ENCODE peak calls at places on chromosomes 12 and 14, in eight cellular contexts. W, E, S, M, K, J, F and Q are unnamed samples.

GRCh38 chr12:6229224-6229748 is 29.1 kb downstream of the CD9 start:
- DNase-seq in W (no peak), E (no peak), S (no peak), M (no peak), K (no peak), J (no peak), F (no peak), Q (no peak)

GRCh38 chr12:76037130-76038105 is 5.8 kb upstream of the PHLDA1 start:
- DNase-seq in W (peak; percentile 80), E (peak; percentile 87), S (peak; percentile 81), M (peak; percentile 91), K (peak; percentile 45), J (peak; percentile 47), F (peak; percentile 94), Q (no peak)

GRCh38 chr12:34288963-34289345 is 266.7 kb downstream of the ALG10 start:
- DNase-seq in W (no peak), E (no peak), S (no peak), M (no peak), K (no peak), J (no peak), F (no peak), Q (no peak)

GRCh38 chr12:32917094-32917611 is 20.6 kb upstream of the PKP2 start:
- DNase-seq in W (no peak), E (peak; percentile 81), S (no peak), M (peak; percentile 75), K (no peak), J (no peak), F (peak; percentile 95), Q (no peak)

GRCh38 chr12:49543914-49544815 is 5.3 kb downstream of the KCNH3 start:
- DNase-seq in W (no peak), E (no peak), S (peak; percentile 88), M (no peak), K (no peak), J (no peak), F (peak; percentile 43), Q (no peak)

GRCh38 chr12:71854594-71854993 is 15.0 kb downstream of the TBC1D15 start:
- DNase-seq in W (no peak), E (no peak), S (no peak), M (no peak), K (no peak), J (no peak), F (no peak), Q (no peak)

GRCh38 chr14:20848955-20849570 is 42.1 kb upstream of the RNASE3 start:
- DNase-seq in W (no peak), E (no peak), S (no peak), M (no peak), K (no peak), J (no peak), F (no peak), Q (no peak)

GRCh38 chr12:24996820-24997219 is 47.9 kb upstream of the BCAT1 start:
- DNase-seq in W (no peak), E (no peak), S (no peak), M (no peak), K (no peak), J (no peak), F (no peak), Q (no peak)

GRCh38 chr14:99513183-99513694 is 32.0 kb downstream of the CCNK start:
- DNase-seq in W (no peak), E (no peak), S (peak; percentile 43), M (no peak), K (no peak), J (no peak), F (no peak), Q (peak; percentile 59)

GRCh38 chr12:65908147-65908546 is 83.9 kb downstream of the HMGA2 start:
- DNase-seq in W (no peak), E (no peak), S (no peak), M (no peak), K (no peak), J (no peak), F (no peak), Q (no peak)

GRCh38 chr12:104280703-104281458 is 22.7 kb upstream of the EID3 start:
- DNase-seq in W (no peak), E (peak; percentile 94), S (peak; percentile 90), M (peak; percentile 91), K (no peak), J (no peak), F (peak; percentile 94), Q (no peak)

GRCh38 chr12:121061831-121062230 is 22.8 kb upstream of the OASL start:
- DNase-seq in W (no peak), E (no peak), S (no peak), M (peak; percentile 43), K (no peak), J (no peak), F (peak; percentile 51), Q (no peak)

GRCh38 chr12:132620113-132620892 is 1.7 kb downstream of the P2RX2 start:
- DNase-seq in W (no peak), E (no peak), S (peak; percentile 80), M (no peak), K (no peak), J (no peak), F (no peak), Q (peak; percentile 65)

GRCh38 chr12:78403681-78404080 is 460.9 kb upstream of the SYT1 start:
- DNase-seq in W (no peak), E (peak; percentile 77), S (no peak), M (peak; percentile 50), K (no peak), J (no peak), F (peak; percentile 88), Q (no peak)

GRCh38 chr12:48750215-48750614 is 33.7 kb upstream of the CCNT1 start:
- DNase-seq in W (no peak), E (peak; percentile 5), S (no peak), M (no peak), K (no peak), J (no peak), F (peak; percentile 13), Q (no peak)

GRCh38 chr14:101017209-101017608 is 113.7 kb upstream of the RTL1 start:
- DNase-seq in W (no peak), E (peak; percentile 26), S (no peak), M (peak; percentile 55), K (no peak), J (no peak), F (peak; percentile 68), Q (peak; percentile 20)

GRCh38 chr12:93381183-93381975 is 3.7 kb downstream of the NUDT4 start:
- DNase-seq in W (no peak), E (no peak), S (peak; percentile 66), M (no peak), K (no peak), J (no peak), F (peak; percentile 58), Q (no peak)

GRCh38 chr12:31959701-31960391 is 631 bp downstream of the RESF1 start:
- DNase-seq in W (peak; percentile 65), E (peak; percentile 78), S (peak; percentile 90), M (peak; percentile 66), K (peak; percentile 63), J (peak; percentile 43), F (peak; percentile 60), Q (no peak)

GRCh38 chr12:49342914-49343731 is 3.6 kb upstream of the DNAJC22 start:
- DNase-seq in W (no peak), E (no peak), S (peak; percentile 93), M (no peak), K (no peak), J (no peak), F (no peak), Q (no peak)

GRCh38 chr14:75267141-75267601 is 11.5 kb upstream of the FOS start:
- DNase-seq in W (no peak), E (peak; percentile 85), S (no peak), M (peak; percentile 82), K (no peak), J (no peak), F (peak; percentile 94), Q (no peak)

DNA sequence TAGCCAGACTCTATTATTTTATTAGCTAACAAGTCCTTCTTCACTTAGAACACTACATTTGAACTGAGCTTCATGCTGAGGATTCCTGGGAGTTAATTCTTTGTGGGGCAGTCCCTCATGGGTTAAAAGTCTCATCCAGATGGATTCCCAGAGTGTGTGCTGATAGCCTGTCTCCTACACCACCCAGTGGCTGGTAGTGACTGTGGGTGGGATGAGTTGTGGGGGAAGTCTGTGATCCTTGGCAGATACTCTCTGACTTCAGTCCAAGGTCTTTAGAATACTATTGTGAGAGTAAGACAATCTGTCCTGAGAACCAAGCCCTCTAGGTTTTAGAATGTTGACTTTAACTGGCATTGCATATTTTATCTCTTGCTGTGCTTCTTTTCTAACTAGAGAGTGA is 37.2 kb downstream of the AKAP6 start:
- DNase-seq in W (no peak), E (peak; percentile 86), S (peak; percentile 86), M (peak; percentile 51), K (no peak), J (no peak), F (peak; percentile 75), Q (no peak)
- TF ChIP-seq CTCF in W (no peak), E (peak; percentile 48), S (peak; percentile 56), M (no peak), K (no peak), J (no peak), F (peak; percentile 50), Q (peak; percentile 37)

GRCh38 chr14:96098999-96099335 is 59.8 kb downstream of the C14orf132 start:
- DNase-seq in W (no peak), E (no peak), S (no peak), M (no peak), K (no peak), J (no peak), F (no peak), Q (no peak)
- TF ChIP-seq CTCF in W (no peak), E (no peak), S (no peak), M (no peak), K (no peak), J (no peak), F (no peak), Q (no peak)

GRCh38 chr12:83462419-83462818 is 775.7 kb downstream of the TMTC2 start:
- DNase-seq in W (no peak), E (no peak), S (no peak), M (no peak), K (no peak), J (no peak), F (peak; percentile 12), Q (no peak)
- TF ChIP-seq CTCF in W (no peak), E (no peak), S (no peak), M (no peak), K (no peak), J (no peak), F (peak; percentile 5), Q (no peak)

GRCh38 chr12:41795066-41795465 is 349.6 kb downstream of the GXYLT1 start:
- DNase-seq in W (no peak), E (peak; percentile 69), S (no peak), M (peak; percentile 0), K (no peak), J (no peak), F (peak; percentile 1), Q (no peak)

GRCh38 chr12:41794341-41794740 is 350.3 kb downstream of the GXYLT1 start:
- DNase-seq in W (no peak), E (no peak), S (no peak), M (no peak), K (no peak), J (no peak), F (no peak), Q (no peak)

GRCh38 chr12:41801261-41801660 is 343.4 kb downstream of the GXYLT1 start:
- DNase-seq in W (no peak), E (no peak), S (no peak), M (no peak), K (no peak), J (no peak), F (no peak), Q (no peak)

DNA sequence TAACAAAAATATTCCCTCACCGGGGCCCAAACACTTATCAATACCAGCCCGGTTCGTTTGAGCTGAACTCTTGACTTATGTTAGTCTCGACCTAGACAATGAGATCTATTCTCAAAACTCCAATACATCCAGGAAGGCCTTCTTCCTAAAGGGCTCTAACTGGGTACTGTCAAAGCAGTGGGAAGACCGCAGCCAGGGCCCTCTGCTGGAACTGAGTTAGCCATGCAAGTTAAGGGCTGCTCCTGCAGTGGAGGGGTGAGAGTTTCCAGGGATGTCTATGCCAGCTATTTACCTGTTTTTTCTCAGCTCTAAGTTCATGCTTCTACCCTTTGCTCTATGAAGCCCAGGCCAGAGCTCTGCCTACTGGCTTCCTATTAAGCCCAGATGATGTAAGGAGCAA is 348.8 kb downstream of the GXYLT1 start:
- DNase-seq in W (no peak), E (no peak), S (no peak), M (no peak), K (no peak), J (no peak), F (no peak), Q (no peak)
- TF ChIP-seq CTCF in W (no peak), E (no peak), S (no peak), M (no peak), K (no peak), J (no peak), F (no peak), Q (peak; percentile 53)